ENCODE peak calls at places on chromosomes 1 and 21, in eight cellular contexts. H, U, N, D, Z, Q, X and S are unnamed samples.

GRCh38 chr1:91529856-91530255 is 29.2 kb downstream of the CDC7 start:
- DNase-seq in H (no peak), U (no peak), N (no peak), D (peak; percentile 77), Z (no peak), Q (peak; percentile 86), X (peak; percentile 75), S (peak; percentile 66)

GRCh38 chr1:83632906-83633305 is 366.0 kb downstream of the TTLL7 start:
- DNase-seq in H (no peak), U (no peak), N (no peak), D (no peak), Z (no peak), Q (no peak), X (no peak), S (no peak)

GRCh38 chr1:180981596-180982387 is 40.9 kb downstream of the STX6 start:
- DNase-seq in H (no peak), U (no peak), N (no peak), D (no peak), Z (no peak), Q (no peak), X (no peak), S (no peak)

GRCh38 chr1:25003457-25004190 is 73.5 kb upstream of the RUNX3 start:
- DNase-seq in H (no peak), U (no peak), N (no peak), D (no peak), Z (no peak), Q (no peak), X (peak; percentile 40), S (peak; percentile 20)

GRCh38 chr1:98077691-98078090 is 156.9 kb upstream of the DPYD start:
- DNase-seq in H (no peak), U (no peak), N (no peak), D (no peak), Z (no peak), Q (no peak), X (no peak), S (peak; percentile 28)

GRCh38 chr21:38938343-38938742 is 132.6 kb downstream of the ETS2 start:
- DNase-seq in H (no peak), U (no peak), N (no peak), D (no peak), Z (no peak), Q (peak; percentile 34), X (peak; percentile 35), S (no peak)

GRCh38 chr1:1157426-1157913 is 16.2 kb upstream of the TTLL10 start:
- DNase-seq in H (peak; percentile 90), U (peak; percentile 91), N (peak; percentile 87), D (peak; percentile 88), Z (peak; percentile 35), Q (peak; percentile 87), X (peak; percentile 90), S (peak; percentile 84)

GRCh38 chr1:165753934-165754333 is 14.7 kb downstream of the TMCO1 start:
- DNase-seq in H (no peak), U (no peak), N (no peak), D (no peak), Z (no peak), Q (no peak), X (no peak), S (no peak)

GRCh38 chr1:158146165-158146564 is 34.5 kb upstream of the CD1D start:
- DNase-seq in H (no peak), U (no peak), N (no peak), D (peak; percentile 98), Z (no peak), Q (peak; percentile 28), X (peak; percentile 90), S (peak; percentile 69)

GRCh38 chr1:183039985-183040447 is 16.8 kb downstream of the LAMC1 start:
- DNase-seq in H (no peak), U (no peak), N (no peak), D (peak; percentile 39), Z (no peak), Q (peak; percentile 81), X (peak; percentile 85), S (peak; percentile 93)

GRCh38 chr1:145849356-145850165 is 4.1 kb downstream of the NUDT17 start:
- DNase-seq in H (no peak), U (no peak), N (no peak), D (peak; percentile 26), Z (no peak), Q (peak; percentile 49), X (peak; percentile 81), S (peak; percentile 55)

GRCh38 chr1:31843506-31843905 is 27.7 kb upstream of the SPOCD1 start:
- DNase-seq in H (peak; percentile 13), U (no peak), N (peak; percentile 23), D (peak; percentile 77), Z (peak; percentile 9), Q (peak; percentile 73), X (peak; percentile 69), S (peak; percentile 59)

GRCh38 chr1:29352719-29353420 is 116.5 kb downstream of the PTPRU start:
- DNase-seq in H (no peak), U (no peak), N (no peak), D (no peak), Z (no peak), Q (no peak), X (no peak), S (no peak)

GRCh38 chr1:68016364-68016763 is 34.1 kb downstream of the DIRAS3 start:
- DNase-seq in H (no peak), U (no peak), N (no peak), D (no peak), Z (no peak), Q (peak; percentile 9), X (peak; percentile 3), S (peak; percentile 70)

GRCh38 chr1:9653195-9653782 is 1.8 kb downstream of the PIK3CD start:
- DNase-seq in H (no peak), U (no peak), N (no peak), D (no peak), Z (no peak), Q (no peak), X (no peak), S (no peak)

GRCh38 chr1:159508951-159509350 is 26.9 kb downstream of the OR10J5 start:
- DNase-seq in H (no peak), U (no peak), N (no peak), D (no peak), Z (no peak), Q (no peak), X (no peak), S (no peak)

GRCh38 chr21:45637883-45638282 is 5.6 kb upstream of the PCBP3 start:
- DNase-seq in H (no peak), U (no peak), N (no peak), D (no peak), Z (no peak), Q (no peak), X (no peak), S (no peak)

GRCh38 chr1:15975358-15975804 is 520 bp downstream of the ZBTB17 start:
- DNase-seq in H (no peak), U (peak; percentile 61), N (no peak), D (peak; percentile 56), Z (peak; percentile 23), Q (peak; percentile 41), X (peak; percentile 48), S (peak; percentile 44)

DNA sequence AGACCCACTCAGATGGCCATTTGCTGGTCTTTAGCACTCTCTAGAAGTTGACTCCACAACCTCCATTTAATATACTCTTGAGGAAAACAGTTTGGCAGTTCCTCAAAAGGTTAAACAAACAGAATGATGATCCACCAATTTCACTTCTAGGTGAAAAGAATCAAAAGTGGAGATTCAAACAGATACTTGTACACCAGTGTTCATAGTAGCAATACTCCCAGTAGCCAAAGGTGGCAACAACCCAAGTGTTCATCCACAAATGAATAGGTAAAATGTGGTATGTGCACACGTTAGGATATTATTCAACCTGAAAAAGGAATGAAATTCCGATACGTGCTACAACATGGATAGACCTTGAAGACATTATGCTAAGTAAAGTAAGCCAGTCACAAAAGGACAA is 6.3 kb downstream of the PRCC start:
- DNase-seq in H (no peak), U (no peak), N (no peak), D (peak; percentile 23), Z (no peak), Q (no peak), X (no peak), S (no peak)
- TF ChIP-seq CTCF in H (no peak), U (no peak), N (no peak), D (peak; percentile 22), Z (no peak), Q (no peak), X (peak; percentile 13), S (peak; percentile 6)

GRCh38 chr1:94660994-94661393 is 119.4 kb upstream of the F3 start:
- DNase-seq in H (no peak), U (no peak), N (no peak), D (no peak), Z (no peak), Q (no peak), X (peak; percentile 24), S (no peak)
- H3K4me3 ChIP-seq in H (no peak overlapping the region), U (no peak overlapping the region), N (no peak overlapping the region), D (no peak overlapping the region), Z (no peak overlapping the region), Q (no peak overlapping the region), X (no peak overlapping the region), S (no peak overlapping the region)

GRCh38 chr1:59714966-59715365 is 99.8 kb upstream of the HOOK1 start:
- DNase-seq in H (no peak), U (no peak), N (no peak), D (no peak), Z (no peak), Q (no peak), X (no peak), S (no peak)

GRCh38 chr1:59718989-59719360 is 95.8 kb upstream of the HOOK1 start:
- DNase-seq in H (no peak), U (peak; percentile 39), N (no peak), D (no peak), Z (no peak), Q (no peak), X (no peak), S (no peak)

GRCh38 chr1:59718064-59718988 is 96.4 kb upstream of the HOOK1 start:
- DNase-seq in H (no peak), U (no peak), N (no peak), D (peak; percentile 11), Z (no peak), Q (peak; percentile 50), X (no peak), S (peak; percentile 30)

GRCh38 chr1:59714219-59714618 is 100.5 kb upstream of the HOOK1 start:
- DNase-seq in H (no peak), U (no peak), N (no peak), D (no peak), Z (no peak), Q (no peak), X (no peak), S (no peak)

DNA sequence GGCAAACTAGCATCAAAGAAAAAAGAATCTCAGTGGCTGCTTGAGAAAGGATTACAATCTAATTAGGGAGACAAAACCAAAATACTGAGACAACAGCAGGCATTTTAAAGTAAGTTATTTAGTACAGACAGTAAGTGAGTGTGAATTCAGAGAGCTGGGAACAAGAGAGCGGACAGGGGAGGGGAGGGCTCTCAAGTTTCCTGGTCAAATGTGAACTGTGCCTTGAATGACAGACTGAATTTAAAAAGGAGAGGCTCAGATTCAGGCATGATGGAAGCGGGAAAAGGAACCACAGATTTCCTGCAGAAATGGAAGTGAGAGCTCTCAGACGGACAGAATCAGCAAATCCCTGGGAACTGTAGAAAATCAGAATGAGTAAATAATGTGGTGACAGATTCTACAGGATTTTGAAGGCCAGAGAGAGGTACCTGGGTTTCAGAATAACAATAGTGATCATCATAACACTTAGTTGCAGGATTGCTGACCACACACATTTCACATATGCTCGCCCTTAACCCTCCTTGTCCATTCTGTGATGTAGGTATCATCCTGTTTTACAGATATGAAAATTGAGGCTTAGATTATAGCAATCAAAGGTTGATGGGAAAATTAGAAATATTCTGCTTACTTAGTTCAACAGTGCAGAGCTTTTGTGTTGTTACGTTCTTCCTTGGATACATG is 98.1 kb upstream of the HOOK1 start:
- DNase-seq in H (no peak), U (no peak), N (no peak), D (no peak), Z (no peak), Q (no peak), X (no peak), S (no peak)
- TF ChIP-seq CTCF in H (no peak), U (no peak), N (no peak), D (no peak), Z (no peak), Q (no peak), X (no peak), S (no peak)

GRCh38 chr1:92858564-92859399 is 26.9 kb downstream of the RPL5 start:
- DNase-seq in H (peak; percentile 76), U (peak; percentile 40), N (peak; percentile 69), D (peak; percentile 81), Z (peak; percentile 12), Q (peak; percentile 91), X (peak; percentile 90), S (peak; percentile 86)
- H3K4me3 ChIP-seq in H (no peak overlapping the region), U (peak overlapping the region; percentile 53), N (no peak overlapping the region), D (no peak overlapping the region), Z (peak overlapping the region; percentile 53), Q (no peak overlapping the region), X (no peak overlapping the region), S (no peak overlapping the region)